ENCODE peak calls at places on chromosomes 4 and X, in eight cellular contexts. N is ureter; C is amniotic stem cell; L is HFFc6; Q is activated CD4-positive, alpha-beta T cell treated with anti-CD3 and anti-CD28 coated beads, Interleukin-2, amount 10 ng/mL, durations not matched to agents 7 days and 5 days; F is NCI-H2029 treated with DMSO at 0.1 percent for 48 hours; Z is NCI-H1092 treated with DMSO at 0.1 percent for 48 hours; Y is heart left ventricle. E is an unnamed sample.

GRCh38 chr4:183026701-183027100 is 72.4 kb upstream of the WWC2 start:
- DNase-seq in N (no peak), C (no peak), L (no peak), Q (no peak), F (no peak), Z (no peak), Y (no peak), E (no peak)

GRCh38 chr4:75980576-75980975 is 10.2 kb downstream of the SDAD1 start:
- DNase-seq in N (no peak), C (no peak), L (no peak), Q (no peak), F (no peak), Z (no peak), Y (no peak), E (no peak)

GRCh38 chrX:2691543-2692220 is 587 bp downstream of the CD99 start:
- DNase-seq in N (peak; percentile 58), C (no peak), L (peak; percentile 41), Q (peak; percentile 30), F (no peak), Z (no peak), Y (peak; percentile 84), E (peak; percentile 83)

GRCh38 chrX:68415289-68415688 is 18.0 kb downstream of the OPHN1 start:
- DNase-seq in N (no peak), C (no peak), L (peak; percentile 5), Q (no peak), F (no peak), Z (no peak), Y (peak; percentile 45), E (peak; percentile 88)

GRCh38 chrX:47815901-47816845 is 20.5 kb upstream of the ZNF81 start:
- DNase-seq in N (no peak), C (no peak), L (no peak), Q (no peak), F (no peak), Z (no peak), Y (no peak), E (peak; percentile 16)

GRCh38 chrX:27915617-27916016 is 65.6 kb downstream of the DCAF8L1 start:
- DNase-seq in N (no peak), C (no peak), L (peak; percentile 0), Q (no peak), F (no peak), Z (no peak), Y (no peak), E (no peak)

GRCh38 chr4:155624478-155624877 is 42.2 kb upstream of the GUCY1A1 start:
- DNase-seq in N (no peak), C (no peak), L (no peak), Q (no peak), F (no peak), Z (no peak), Y (no peak), E (no peak)

GRCh38 chr4:170093978-170094377 is 4.2 kb upstream of the AADAT start:
- DNase-seq in N (no peak), C (no peak), L (no peak), Q (no peak), F (no peak), Z (no peak), Y (no peak), E (no peak)

E was measured in myocyte.